ENCODE peak calls at places on chromosomes 12 and 14, in seven cellular contexts. O, S, C, J, V, B and T are unnamed samples.

GRCh38 chr14:106652494-106652893 is 1126.1 kb downstream of the TMEM121 start:
- DNase-seq in C (no peak), V (no peak), S (no peak), O (no peak), J (no peak), B (no peak), T (no peak)

GRCh38 chr12:68264864-68265256 is 11.5 kb upstream of the IL22 start:
- DNase-seq in C (no peak), B (no peak), S (peak; percentile 84), O (no peak), V (no peak), J (peak; percentile 84), T (peak; percentile 82)

GRCh38 chr12:19150273-19150895 is 20.9 kb downstream of the PLEKHA5 start:
- DNase-seq in J (peak; percentile 61), O (no peak), C (peak; percentile 72), B (no peak), S (no peak), V (no peak), T (no peak)

GRCh38 chr12:109557200-109557599 is 16.1 kb downstream of the MMAB start:
- DNase-seq in S (no peak), J (no peak), V (no peak), B (no peak), O (no peak), C (no peak), T (no peak)

GRCh38 chr12:104494137-104494815 is 37.5 kb downstream of the CHST11 start:
- DNase-seq in S (no peak), V (no peak), C (no peak), O (no peak), J (no peak), B (no peak), T (peak; percentile 73)

GRCh38 chr14:38731962-38732361 is 371.1 kb downstream of the SEC23A start:
- DNase-seq in V (no peak), J (no peak), B (no peak), C (no peak), S (no peak), O (no peak), T (no peak)

GRCh38 chr12:47757840-47758583 is 668 bp downstream of the RAPGEF3 start:
- DNase-seq in J (no peak), B (no peak), S (no peak), C (no peak), V (peak; percentile 21), O (no peak), T (no peak)

GRCh38 chr12:70365398-70365647 is 767 bp upstream of the KCNMB4 start:
- DNase-seq in B (no peak), V (no peak), J (no peak), O (no peak), S (no peak), C (no peak), T (no peak)

GRCh38 chr12:9869307-9870161 is at the start of gene CLEC2B:
- DNase-seq in C (peak; percentile 94), B (peak; percentile 83), J (peak; percentile 76), O (peak; percentile 44), V (peak; percentile 16), S (peak; percentile 85), T (peak; percentile 91)

GRCh38 chr12:47218191-47218654 is 138.5 kb upstream of the AMIGO2 start:
- DNase-seq in B (no peak), O (peak; percentile 34), V (no peak), J (no peak), S (no peak), C (no peak), T (no peak)

GRCh38 chr14:72781476-72782181 is 112.3 kb downstream of the DPF3 start:
- DNase-seq in S (peak; percentile 71), O (no peak), C (peak; percentile 38), B (no peak), V (no peak), J (peak; percentile 88), T (peak; percentile 83)

GRCh38 chr14:99468836-99469592 is 11.6 kb downstream of the SETD3 start:
- DNase-seq in J (peak; percentile 35), S (peak; percentile 32), V (no peak), C (no peak), B (no peak), O (no peak), T (no peak)

GRCh38 chr12:80821513-80822000 is 104.8 kb downstream of the MYF5 start:
- DNase-seq in B (no peak), J (no peak), O (peak; percentile 75), V (peak; percentile 76), S (no peak), C (no peak), T (no peak)

GRCh38 chr14:55446127-55446736 is 5.8 kb upstream of the TBPL2 start:
- DNase-seq in V (peak; percentile 91), B (no peak), J (peak; percentile 61), S (peak; percentile 86), C (peak; percentile 80), O (peak; percentile 71), T (peak; percentile 93)

GRCh38 chr12:114508529-114509129 is 102.7 kb upstream of the TBX5 start:
- DNase-seq in B (no peak), C (peak; percentile 65), V (peak; percentile 88), S (peak; percentile 79), J (peak; percentile 36), O (peak; percentile 65), T (peak; percentile 83)

GRCh38 chr12:67647547-67648305 is 819 bp upstream of the DYRK2 start:
- DNase-seq in V (peak; percentile 86), C (peak; percentile 97), S (peak; percentile 88), O (peak; percentile 53), B (peak; percentile 93), J (peak; percentile 84), T (peak; percentile 93)

GRCh38 chr12:89622115-89622514 is 86.5 kb downstream of the ATP2B1 start:
- DNase-seq in O (no peak), B (no peak), C (no peak), V (no peak), S (peak; percentile 11), J (no peak), T (peak; percentile 15)

DNA sequence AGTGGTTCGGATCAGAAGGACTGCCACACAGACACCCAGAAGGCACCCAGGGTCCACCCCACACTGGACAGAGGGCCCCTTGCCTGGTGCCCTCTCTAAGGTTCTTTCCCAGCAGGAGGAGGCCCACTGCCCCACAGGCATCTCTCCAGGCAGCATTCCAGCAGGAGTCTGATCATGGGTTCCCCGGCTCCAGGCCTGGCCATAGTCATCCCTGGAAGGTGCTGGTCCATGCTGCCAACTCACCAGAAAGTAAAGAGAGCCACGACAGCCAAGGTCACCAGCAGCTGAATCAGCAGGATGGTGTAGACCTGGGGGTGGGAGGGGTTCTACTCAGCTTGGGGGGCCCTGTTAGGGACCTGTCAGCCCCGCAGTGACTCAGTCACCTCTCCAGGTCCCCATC is 6.4 kb downstream of the FAIM2 start:
- DNase-seq in S (peak; percentile 28), B (no peak), C (no peak), J (no peak), O (no peak), V (no peak), T (peak; percentile 24)
- H2AFZ ChIP-seq in S (no peak overlapping the region), B (no peak overlapping the region), C (no peak overlapping the region), J (no peak overlapping the region), O (no peak overlapping the region), V (no peak overlapping the region), T (no peak overlapping the region)

GRCh38 chr14:32662234-32662633 is 276.4 kb upstream of the NPAS3 start:
- DNase-seq in B (no peak), C (peak; percentile 33), S (no peak), O (no peak), V (no peak), J (no peak), T (peak; percentile 60)

GRCh38 chr14:32654106-32654505 is 284.6 kb upstream of the NPAS3 start:
- DNase-seq in V (no peak), J (no peak), B (no peak), C (no peak), O (no peak), S (no peak), T (no peak)

GRCh38 chr14:32661216-32661615 is 277.5 kb upstream of the NPAS3 start:
- DNase-seq in J (no peak), C (no peak), S (no peak), B (no peak), O (no peak), V (no peak), T (no peak)

GRCh38 chr14:32657081-32657480 is 281.6 kb upstream of the NPAS3 start:
- DNase-seq in S (peak; percentile 61), O (no peak), J (peak; percentile 63), C (peak; percentile 88), V (no peak), B (no peak), T (peak; percentile 37)

GRCh38 chr14:32656609-32657008 is 282.1 kb upstream of the NPAS3 start:
- DNase-seq in C (peak; percentile 28), O (no peak), S (no peak), B (no peak), J (no peak), V (no peak), T (no peak)
- H2AFZ ChIP-seq in C (no peak overlapping the region), O (peak overlapping the region; percentile 53), S (no peak overlapping the region), B (no peak overlapping the region), J (peak overlapping the region; percentile 50), V (no peak overlapping the region), T (no peak overlapping the region)

GRCh38 chr12:111308473-111308872 is 60.4 kb downstream of the PHETA1 start:
- DNase-seq in V (no peak), S (no peak), J (no peak), C (no peak), B (no peak), O (no peak), T (no peak)

GRCh38 chr12:111311011-111311410 is 57.9 kb downstream of the PHETA1 start:
- DNase-seq in B (peak; percentile 69), S (no peak), V (no peak), O (no peak), J (no peak), C (no peak), T (no peak)

GRCh38 chr12:111310076-111310870 is 58.6 kb downstream of the PHETA1 start:
- DNase-seq in V (no peak), S (no peak), B (no peak), J (no peak), C (no peak), O (no peak), T (no peak)

GRCh38 chr12:111312016-111312415 is 56.9 kb downstream of the PHETA1 start:
- DNase-seq in C (no peak), V (no peak), S (no peak), B (no peak), J (no peak), O (no peak), T (no peak)

DNA sequence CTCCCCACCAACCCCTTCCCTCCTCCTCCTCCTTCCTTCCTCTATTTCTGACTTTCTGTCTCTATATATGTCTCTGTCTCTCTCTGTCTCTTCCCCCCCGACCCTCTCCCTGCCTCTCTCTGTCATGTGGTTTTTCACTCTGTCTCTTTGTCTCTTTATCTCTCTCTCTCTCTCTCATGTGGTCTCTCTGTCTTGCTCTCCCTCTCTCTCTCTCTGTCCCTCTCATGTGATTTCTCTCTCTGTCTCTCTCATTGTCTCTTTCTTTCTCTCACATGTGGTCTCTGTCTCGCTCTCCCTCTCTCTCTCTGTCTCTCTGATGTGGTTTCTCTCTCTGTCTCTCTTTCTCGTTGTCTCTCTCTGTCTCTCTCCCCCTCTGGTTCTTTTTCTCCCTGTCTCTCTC is 59.3 kb downstream of the PHETA1 start:
- DNase-seq in C (no peak), B (no peak), S (no peak), J (no peak), V (no peak), O (no peak), T (no peak)
- H2AFZ ChIP-seq in C (no peak overlapping the region), B (no peak overlapping the region), S (no peak overlapping the region), J (no peak overlapping the region), V (no peak overlapping the region), O (no peak overlapping the region), T (no peak overlapping the region)

DNA sequence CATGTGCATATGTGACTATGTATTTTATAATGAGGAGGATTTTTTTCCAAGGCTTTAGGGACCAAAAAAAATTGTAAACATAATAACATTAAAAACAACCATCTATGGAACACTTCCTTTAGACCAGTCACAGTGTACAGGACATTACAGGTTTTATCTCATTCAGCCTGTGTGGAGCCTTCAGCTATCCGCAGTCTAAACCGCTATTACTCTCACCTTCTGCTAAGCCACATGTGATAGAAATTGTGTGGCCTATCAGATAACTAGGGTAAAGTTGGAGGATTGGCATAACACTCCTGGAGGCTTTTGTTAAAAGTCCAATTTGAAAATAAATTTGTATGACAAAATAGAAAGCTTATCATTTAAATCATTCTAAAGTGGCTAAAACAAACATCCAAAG is 281.2 kb upstream of the TMTC1 start:
- DNase-seq in O (no peak), V (no peak), B (no peak), C (no peak), S (no peak), J (no peak), T (no peak)
- H2AFZ ChIP-seq in O (no peak overlapping the region), V (no peak overlapping the region), B (no peak overlapping the region), C (no peak overlapping the region), S (no peak overlapping the region), J (no peak overlapping the region), T (no peak overlapping the region)